ENCODE peak calls at places on chromosomes 12 and 14, in five cellular contexts. I is midbrain, P is lung, G is aorta, S is myocyte. N is an unnamed sample.

GRCh38 chr12:29026419-29026818 is 122.7 kb upstream of the FAR2 start:
- DNase-seq in I (no peak), P (no peak), G (no peak), S (peak), N (no peak)

GRCh38 chr14:100677152-100677924 is 49.4 kb upstream of the DLK1 start:
- DNase-seq in I (no peak), P (no peak), G (no peak), S (no peak), N (no peak)

GRCh38 chr12:6460751-6461371 is 9.0 kb downstream of the TAPBPL start:
- DNase-seq in I (no peak), P (no peak), G (no peak), S (no peak), N (no peak)

GRCh38 chr14:99188721-99189120 is 83.3 kb downstream of the BCL11B start:
- DNase-seq in I (no peak), P (no peak), G (no peak), S (no peak), N (no peak)

GRCh38 chr14:54902521-54903420 is at the start of gene GCH1:
- DNase-seq in I (peak), P (peak), G (peak), S (peak), N (peak)

GRCh38 chr14:94110552-94111181 is at the start of gene IFI27:
- DNase-seq in I (no peak), P (peak), G (no peak), S (peak), N (peak)

GRCh38 chr12:93002278-93003054 is 73.4 kb upstream of the EEA1 start:
- DNase-seq in I (no peak), P (no peak), G (peak), S (peak), N (no peak)

GRCh38 chr14:92481811-92482559 is 31.6 kb upstream of the RIN3 start:
- DNase-seq in I (no peak), P (peak), G (no peak), S (no peak), N (peak)

GRCh38 chr12:58711968-58712367 is 208.3 kb downstream of the LRIG3 start:
- DNase-seq in I (no peak), P (no peak), G (no peak), S (peak), N (no peak)

GRCh38 chr12:27207626-27208413 is 36.3 kb upstream of the STK38L start:
- DNase-seq in I (no peak), P (no peak), G (no peak), S (no peak), N (no peak)

GRCh38 chr14:71372411-71372838 is 465.2 kb downstream of the PCNX1 start:
- DNase-seq in I (no peak), P (no peak), G (no peak), S (no peak), N (no peak)

GRCh38 chr14:81837304-81837703 is 303.7 kb upstream of the SEL1L start:
- DNase-seq in I (no peak), P (no peak), G (no peak), S (no peak), N (no peak)

GRCh38 chr12:66647034-66647691 is 31.7 kb downstream of the GRIP1 start:
- DNase-seq in I (no peak), P (no peak), G (no peak), S (peak), N (no peak)

GRCh38 chr14:77618381-77618780 is 1.9 kb upstream of the SPTLC2 start:
- DNase-seq in I (no peak), P (no peak), G (no peak), S (no peak), N (no peak)

GRCh38 chr12:117857632-117858274 is 111.0 kb downstream of the KSR2 start:
- DNase-seq in I (peak), P (peak), G (no peak), S (peak), N (no peak)

GRCh38 chr12:89655851-89656250 is 52.8 kb downstream of the ATP2B1 start:
- DNase-seq in I (no peak), P (no peak), G (no peak), S (no peak), N (no peak)

GRCh38 chr14:89388853-89389252 is 28.2 kb downstream of the FOXN3 start:
- DNase-seq in I (no peak), P (no peak), G (no peak), S (no peak), N (no peak)

GRCh38 chr12:89529738-89530137 is 3.9 kb upstream of the POC1B start:
- DNase-seq in I (peak), P (no peak), G (no peak), S (peak), N (no peak)

GRCh38 chr12:13128291-13129000 is 25.0 kb upstream of the GSG1 start:
- DNase-seq in I (no peak), P (no peak), G (no peak), S (no peak), N (no peak)